ENCODE peak calls at places on chromosomes 11 and 22, in eight cellular contexts. Y is AG09309; Z is CD8-positive, alpha-beta T cell; D is WTC11; V is PC-9; L is epithelial cell of proximal tubule; J is IMR-90; P is Peyer's patch. W is an unnamed sample.
A peak's percentile ranks its signal among the peaks of the same experiment; 100 is the strongest.

GRCh38 chr11:44257338-44258189 is 52.4 kb downstream of the ALX4 start:
- DNase-seq in Y (no peak), Z (no peak), D (no peak), V (no peak), L (no peak), J (no peak), P (peak; percentile 60), W (no peak)

GRCh38 chr22:31253949-31254348 is 38.3 kb downstream of the PIK3IP1 start:
- DNase-seq in Y (no peak), Z (no peak), D (peak; percentile 42), V (peak; percentile 81), L (no peak), J (no peak), P (peak; percentile 73), W (no peak)

GRCh38 chr11:70433526-70433925 is 35.2 kb downstream of the CTTN start:
- DNase-seq in Y (no peak), Z (no peak), D (no peak), V (no peak), L (no peak), J (no peak), P (no peak), W (no peak)

GRCh38 chr11:61602775-61603569 is 22.1 kb upstream of the SYT7 start:
- DNase-seq in Y (peak; percentile 94), Z (no peak), D (no peak), V (peak; percentile 73), L (peak; percentile 56), J (peak; percentile 96), P (peak; percentile 83), W (peak; percentile 99)

GRCh38 chr11:13140028-13140870 is 131.1 kb downstream of the RASSF10 start:
- DNase-seq in Y (no peak), Z (no peak), D (no peak), V (peak; percentile 71), L (peak; percentile 94), J (peak; percentile 26), P (peak; percentile 85), W (no peak)

GRCh38 chr11:121194731-121195596 is 93.9 kb downstream of the TECTA start:
- DNase-seq in Y (peak; percentile 18), Z (peak; percentile 30), D (peak; percentile 49), V (no peak), L (no peak), J (peak; percentile 64), P (peak; percentile 79), W (peak; percentile 82)

GRCh38 chr22:32858957-32859356 is 57.5 kb downstream of the TIMP3 start:
- DNase-seq in Y (no peak), Z (no peak), D (no peak), V (no peak), L (no peak), J (no peak), P (no peak), W (no peak)

GRCh38 chr11:117497206-117497951 is 169.7 kb downstream of the CEP164 start:
- DNase-seq in Y (no peak), Z (no peak), D (no peak), V (no peak), L (no peak), J (no peak), P (no peak), W (no peak)

GRCh38 chr22:25898707-25899365 is 156.8 kb downstream of the MYO18B start:
- DNase-seq in Y (no peak), Z (no peak), D (peak; percentile 37), V (no peak), L (no peak), J (no peak), P (no peak), W (no peak)

GRCh38 chr11:3950996-3951662 is 95.7 kb downstream of the STIM1 start:
- DNase-seq in Y (no peak), Z (no peak), D (no peak), V (no peak), L (no peak), J (peak; percentile 81), P (no peak), W (no peak)

GRCh38 chr22:22463855-22464540 is 44.5 kb downstream of the ZNF280B start:
- DNase-seq in Y (peak; percentile 3), Z (peak; percentile 25), D (peak; percentile 66), V (no peak), L (peak; percentile 12), J (peak; percentile 57), P (peak; percentile 82), W (peak; percentile 45)

GRCh38 chr11:36131719-36132349 is 157.4 kb downstream of the COMMD9 start:
- DNase-seq in Y (no peak), Z (no peak), D (peak; percentile 67), V (no peak), L (no peak), J (peak; percentile 63), P (peak; percentile 49), W (peak; percentile 49)

GRCh38 chr11:67160872-67161783 is 42.1 kb downstream of the KDM2A start:
- DNase-seq in Y (peak; percentile 5), Z (no peak), D (no peak), V (no peak), L (no peak), J (peak; percentile 74), P (no peak), W (peak; percentile 46)

GRCh38 chr11:66282468-66283455 is 4.8 kb downstream of the CNIH2 start:
- DNase-seq in Y (peak; percentile 53), Z (peak; percentile 100), D (peak; percentile 100), V (peak; percentile 93), L (no peak), J (peak; percentile 91), P (peak; percentile 100), W (peak; percentile 93)

DNA sequence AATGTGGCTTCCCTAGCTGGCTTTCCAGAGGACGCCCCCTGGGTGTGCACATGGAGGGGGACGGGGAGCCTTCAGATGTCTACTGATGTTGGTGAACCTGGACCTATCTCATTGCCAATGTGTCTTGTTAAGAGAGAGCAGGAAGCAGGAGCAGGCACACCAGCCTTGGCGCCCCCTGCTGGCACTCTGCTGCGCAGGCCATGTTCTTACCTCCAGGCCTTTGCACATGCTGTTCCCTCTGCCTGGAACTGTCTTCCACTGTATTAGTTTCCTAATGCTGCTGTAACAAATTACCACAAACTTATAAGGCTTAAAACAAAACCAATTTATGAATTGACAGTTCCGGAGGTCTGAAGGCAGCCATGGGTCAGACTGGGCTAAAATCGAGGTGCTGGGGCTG is 23.6 kb upstream of the MN1 start:
- DNase-seq in Y (no peak), Z (no peak), D (peak; percentile 58), V (no peak), L (no peak), J (no peak), P (no peak), W (no peak)
- TF ChIP-seq CTCF in Y (peak; percentile 38), Z (no peak), D (peak; percentile 55), V (peak; percentile 56), L (peak; percentile 50), J (peak; percentile 16), P (no peak), W (peak; percentile 22)

DNA sequence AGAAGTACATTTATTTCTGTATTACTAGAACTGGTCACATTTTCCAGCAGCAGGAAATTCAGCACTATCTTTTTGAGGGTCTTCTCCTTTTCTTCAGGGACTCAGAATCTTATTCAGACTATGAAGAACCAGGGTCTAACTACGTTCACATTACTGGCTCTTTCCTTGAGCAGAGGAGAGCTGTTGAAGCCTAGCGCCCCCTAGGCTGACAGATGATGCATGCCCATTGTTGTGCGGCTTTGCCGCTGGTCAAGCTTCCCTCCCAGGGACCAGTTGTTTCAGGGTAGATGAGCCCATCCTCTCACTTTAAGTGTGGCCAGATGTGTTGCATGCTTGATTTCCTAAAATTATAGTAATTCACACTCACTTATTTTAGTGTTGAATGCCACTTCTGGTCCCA is 168.2 kb upstream of the PDGFD start:
- DNase-seq in Y (no peak), Z (no peak), D (peak; percentile 81), V (no peak), L (no peak), J (no peak), P (peak; percentile 52), W (no peak)
- TF ChIP-seq CTCF in Y (no peak), Z (no peak), D (peak; percentile 78), V (peak; percentile 40), L (peak; percentile 60), J (no peak), P (peak; percentile 3), W (no peak)

GRCh38 chr11:111514216-111515031 is at the start of gene HOATZ:
- DNase-seq in Y (no peak), Z (peak; percentile 22), D (peak; percentile 75), V (no peak), L (no peak), J (no peak), P (no peak), W (no peak)
- TF ChIP-seq CTCF in Y (no peak), Z (no peak), D (no peak), V (no peak), L (peak; percentile 10), J (peak; percentile 10), P (no peak), W (no peak)

DNA sequence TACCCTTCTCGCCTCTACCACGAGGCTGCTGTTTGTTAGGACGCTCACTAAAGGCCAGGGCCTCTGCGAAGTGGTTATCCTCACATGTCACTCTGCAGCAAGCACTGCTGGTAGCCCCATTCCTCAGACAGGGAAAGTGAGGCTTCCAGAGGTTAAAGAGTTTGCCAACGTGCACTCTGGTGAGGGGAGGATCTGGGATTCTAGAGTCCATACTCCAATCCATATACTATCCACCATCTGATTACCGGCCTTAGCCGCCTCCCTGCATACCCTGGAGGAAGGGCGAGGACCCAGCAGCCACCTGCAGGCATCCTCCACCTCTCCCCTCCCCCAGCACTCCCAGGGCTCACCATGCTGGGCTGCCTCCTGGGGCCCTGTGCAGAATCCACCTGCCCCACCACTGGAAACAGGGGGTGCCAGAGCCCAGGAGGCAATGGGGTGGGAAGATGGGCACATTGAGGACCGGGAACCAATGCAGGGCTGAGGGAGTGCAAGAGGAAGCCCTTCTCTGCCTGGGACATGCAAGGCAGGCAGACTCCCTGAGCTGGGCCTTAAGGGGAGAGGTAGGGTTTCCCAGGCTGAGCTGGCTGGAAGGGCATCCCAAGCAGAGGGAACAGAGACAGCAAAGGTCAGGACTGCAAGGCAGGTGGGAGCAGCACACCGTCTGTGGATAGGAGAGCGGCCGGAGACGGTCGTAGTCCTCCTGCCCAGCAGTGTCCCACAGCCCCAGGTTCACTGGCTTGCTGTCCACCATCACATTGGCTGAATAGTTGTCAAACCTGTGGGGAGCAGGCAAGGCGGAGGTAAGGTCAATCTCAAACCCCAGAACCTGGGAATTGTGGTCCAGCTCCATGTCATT is 11.7 kb downstream of the RAC2 start:
- DNase-seq in Y (no peak), Z (peak; percentile 20), D (no peak), V (no peak), L (no peak), J (no peak), P (peak; percentile 45), W (no peak)
- TF ChIP-seq CTCF in Y (no peak), Z (no peak), D (no peak), V (no peak), L (no peak), J (no peak), P (no peak), W (no peak)

DNA sequence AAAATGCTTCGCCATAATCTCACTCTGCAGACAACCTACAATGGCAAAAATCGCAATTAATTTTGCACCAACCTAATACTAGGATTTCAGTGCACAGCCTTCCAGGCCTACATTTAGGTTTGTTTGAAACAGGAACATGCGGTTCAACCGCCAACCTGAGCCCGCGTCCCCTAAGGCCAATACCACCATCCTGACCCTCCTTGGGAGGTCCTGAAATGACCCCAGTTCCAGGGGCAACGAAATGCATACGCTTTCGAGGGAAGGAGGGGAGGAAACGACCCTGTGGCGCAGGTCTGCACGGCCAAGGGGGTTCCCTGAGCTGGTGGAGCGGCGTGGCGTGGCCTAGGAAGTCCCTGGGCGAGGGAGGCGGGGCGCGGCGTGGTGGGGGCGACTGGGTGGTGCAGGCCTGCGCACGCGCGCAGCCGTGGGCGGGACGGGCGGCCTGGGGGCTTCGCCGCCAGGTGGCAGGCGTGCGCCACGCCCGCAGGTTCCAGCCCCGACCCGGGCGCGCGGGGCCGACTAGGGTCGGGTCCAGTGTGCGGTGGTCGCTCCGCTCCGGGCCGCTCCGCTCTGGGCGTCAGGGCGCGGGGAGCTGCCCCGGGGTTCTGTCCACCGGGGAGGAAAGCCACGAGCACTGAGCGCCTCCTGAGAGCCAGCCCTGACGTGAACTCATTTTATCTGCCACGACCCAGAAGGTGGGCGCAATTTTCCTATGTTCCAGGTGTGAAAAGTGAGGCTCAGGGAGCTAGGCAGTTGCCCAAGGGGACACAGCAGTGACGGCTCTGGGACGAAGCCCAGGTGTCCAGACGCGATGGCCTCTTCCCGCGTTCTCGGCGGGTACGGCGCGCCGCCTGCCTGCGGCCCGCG is 94.2 kb downstream of the SWAP70 start:
- DNase-seq in Y (no peak), Z (peak; percentile 92), D (peak; percentile 79), V (no peak), L (no peak), J (peak; percentile 72), P (peak; percentile 96), W (peak; percentile 93)
- TF ChIP-seq CTCF in Y (peak; percentile 27), Z (peak; percentile 84), D (peak; percentile 84), V (peak; percentile 42), L (peak; percentile 50), J (peak; percentile 86), P (peak; percentile 92), W (peak; percentile 29)